ENCODE peak calls at places on chromosomes 2 and 18, in six cellular contexts. X, Z, Y, U, W and K are unnamed samples.

GRCh38 chr2:223072826-223073225 is 20.8 kb downstream of the KCNE4 start:
- DNase-seq in X (no peak), Z (no peak), Y (no peak), U (no peak), W (no peak), K (no peak)

GRCh38 chr2:46847185-46847710 is 68.4 kb downstream of the MCFD2 start:
- DNase-seq in X (peak; percentile 89), Z (peak; percentile 97), Y (peak; percentile 99), U (peak; percentile 80), W (no peak), K (peak; percentile 85)

GRCh38 chr2:64601027-64601767 is 52.5 kb downstream of the SERTAD2 start:
- DNase-seq in X (no peak), Z (peak; percentile 62), Y (no peak), U (no peak), W (no peak), K (no peak)

GRCh38 chr2:86512922-86513321 is 50.3 kb downstream of the CHMP3 start:
- DNase-seq in X (no peak), Z (no peak), Y (no peak), U (no peak), W (no peak), K (no peak)

GRCh38 chr2:100537918-100538317 is 24.9 kb upstream of the PDCL3 start:
- DNase-seq in X (no peak), Z (no peak), Y (no peak), U (no peak), W (no peak), K (no peak)

GRCh38 chr2:11505652-11506610 is 27.9 kb upstream of the GREB1 start:
- DNase-seq in X (no peak), Z (no peak), Y (no peak), U (peak; percentile 76), W (no peak), K (no peak)

GRCh38 chr2:185222311-185222710 is 516.3 kb upstream of the FSIP2 start:
- DNase-seq in X (no peak), Z (no peak), Y (no peak), U (peak; percentile 9), W (no peak), K (no peak)

GRCh38 chr2:63078852-63079606 is 28.4 kb downstream of the OTX1 start:
- DNase-seq in X (no peak), Z (peak; percentile 20), Y (no peak), U (peak; percentile 49), W (peak; percentile 50), K (no peak)

GRCh38 chr2:43311276-43311675 is 84.9 kb upstream of the ZFP36L2 start:
- DNase-seq in X (peak; percentile 31), Z (no peak), Y (no peak), U (peak; percentile 86), W (no peak), K (no peak)

GRCh38 chr2:30335981-30336538 is 104.7 kb downstream of the LBH start:
- DNase-seq in X (no peak), Z (no peak), Y (no peak), U (no peak), W (no peak), K (no peak)

GRCh38 chr2:38933653-38934052 is 44.0 kb downstream of the ARHGEF33 start:
- DNase-seq in X (no peak), Z (no peak), Y (no peak), U (no peak), W (peak; percentile 51), K (peak; percentile 56)

GRCh38 chr2:156589381-156590079 is 153.4 kb downstream of the GPD2 start:
- DNase-seq in X (peak; percentile 31), Z (no peak), Y (no peak), U (peak; percentile 47), W (peak; percentile 22), K (no peak)

GRCh38 chr2:233174131-233174530 is 77.3 kb upstream of the ATG16L1 start:
- DNase-seq in X (no peak), Z (no peak), Y (no peak), U (no peak), W (no peak), K (no peak)

GRCh38 chr2:182559623-182560022 is 132.8 kb upstream of the PDE1A start:
- DNase-seq in X (no peak), Z (no peak), Y (no peak), U (peak; percentile 64), W (no peak), K (no peak)

GRCh38 chr2:164617466-164617865 is 3.8 kb downstream of the GRB14 start:
- DNase-seq in X (peak; percentile 31), Z (no peak), Y (no peak), U (peak; percentile 52), W (no peak), K (no peak)

DNA sequence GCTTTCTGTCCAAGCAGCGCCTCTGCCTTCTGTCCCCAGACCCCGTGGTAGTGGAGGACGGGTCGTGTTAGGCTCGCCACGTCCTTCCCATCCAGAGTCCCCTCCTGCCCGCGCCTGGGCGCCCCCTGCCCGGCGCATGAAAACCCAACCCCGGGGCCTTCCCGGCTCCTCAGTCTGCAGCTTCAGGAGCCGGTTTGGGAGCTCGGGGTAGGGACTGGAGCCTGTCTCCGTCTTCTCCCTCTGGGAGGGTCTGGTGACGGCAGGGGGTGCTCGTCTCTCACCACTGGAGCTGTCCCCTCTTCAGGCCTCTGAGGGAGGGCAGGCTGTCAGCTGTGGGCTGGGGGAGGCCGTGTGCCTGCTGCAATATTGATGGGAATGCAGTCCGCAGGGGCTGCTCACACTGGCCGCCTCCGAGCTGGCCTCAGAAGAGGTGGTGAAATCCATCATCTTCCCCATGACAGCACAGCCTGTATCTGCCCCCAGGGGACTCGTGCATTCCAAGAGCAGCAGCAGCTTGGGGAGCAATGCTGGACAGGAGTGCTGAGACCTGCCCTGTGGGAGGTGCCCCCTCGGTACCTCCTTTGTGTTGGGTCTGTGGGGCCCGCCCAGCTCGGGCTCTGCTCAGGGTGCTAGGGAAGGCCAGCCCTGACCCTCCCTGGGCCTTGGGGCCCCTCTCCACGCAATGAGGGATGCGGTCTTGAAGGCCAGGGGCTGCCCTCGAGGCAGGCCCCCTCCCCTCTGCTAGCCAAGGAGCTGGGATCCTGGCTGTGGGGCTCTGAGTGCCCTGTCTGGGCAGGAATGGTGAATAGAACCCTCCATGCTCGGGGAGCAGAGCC is 17.8 kb upstream of the KLHL30 start:
- DNase-seq in X (no peak), Z (no peak), Y (no peak), U (no peak), W (no peak), K (no peak)
- H3K27me3 ChIP-seq in X (no peaks in the 10 kb centered on the region), Z (peaks cover 9% of the 10 kb centered on the region), Y (no peaks in the 10 kb centered on the region), U (peaks cover 8% of the 10 kb centered on the region), W (no peaks in the 10 kb centered on the region), K (peaks cover 4% of the 10 kb centered on the region)

GRCh38 chr18:49094979-49095632 is 144.3 kb upstream of the SMAD7 start:
- DNase-seq in X (peak; percentile 86), Z (no peak), Y (no peak), U (peak; percentile 88), W (no peak), K (peak; percentile 66)

GRCh38 chr18:49096021-49096420 is 145.3 kb upstream of the SMAD7 start:
- DNase-seq in X (no peak), Z (no peak), Y (no peak), U (no peak), W (no peak), K (no peak)

GRCh38 chr18:49098386-49098785 is 147.6 kb upstream of the SMAD7 start:
- DNase-seq in X (no peak), Z (no peak), Y (no peak), U (no peak), W (no peak), K (no peak)

GRCh38 chr18:49090901-49091300 is 140.1 kb upstream of the SMAD7 start:
- DNase-seq in X (no peak), Z (no peak), Y (no peak), U (no peak), W (no peak), K (no peak)

DNA sequence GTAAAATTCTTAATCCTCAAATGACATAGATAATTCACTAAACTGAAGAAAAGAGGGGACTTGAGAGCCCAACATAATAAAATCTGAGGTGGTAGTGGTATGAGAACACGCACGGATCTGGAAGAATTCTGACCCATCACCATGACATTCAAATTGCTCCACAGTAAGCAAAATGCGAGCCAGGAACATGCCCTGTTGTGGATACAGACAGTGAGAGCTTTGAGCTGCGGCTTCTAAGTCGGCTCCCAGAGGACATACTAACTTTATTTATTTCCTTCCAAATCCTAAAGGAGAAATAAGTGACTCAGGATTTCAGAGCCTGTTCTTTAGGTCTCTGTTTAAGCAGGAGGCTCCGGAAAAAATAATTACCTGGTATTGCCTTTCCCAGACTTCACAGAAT is 143.4 kb upstream of the SMAD7 start:
- DNase-seq in X (no peak), Z (no peak), Y (no peak), U (no peak), W (no peak), K (no peak)
- H3K27me3 ChIP-seq in X (no peaks in the 10 kb centered on the region), Z (no peaks in the 10 kb centered on the region), Y (no peaks in the 10 kb centered on the region), U (no peaks in the 10 kb centered on the region), W (no peaks in the 10 kb centered on the region), K (no peaks in the 10 kb centered on the region)

DNA sequence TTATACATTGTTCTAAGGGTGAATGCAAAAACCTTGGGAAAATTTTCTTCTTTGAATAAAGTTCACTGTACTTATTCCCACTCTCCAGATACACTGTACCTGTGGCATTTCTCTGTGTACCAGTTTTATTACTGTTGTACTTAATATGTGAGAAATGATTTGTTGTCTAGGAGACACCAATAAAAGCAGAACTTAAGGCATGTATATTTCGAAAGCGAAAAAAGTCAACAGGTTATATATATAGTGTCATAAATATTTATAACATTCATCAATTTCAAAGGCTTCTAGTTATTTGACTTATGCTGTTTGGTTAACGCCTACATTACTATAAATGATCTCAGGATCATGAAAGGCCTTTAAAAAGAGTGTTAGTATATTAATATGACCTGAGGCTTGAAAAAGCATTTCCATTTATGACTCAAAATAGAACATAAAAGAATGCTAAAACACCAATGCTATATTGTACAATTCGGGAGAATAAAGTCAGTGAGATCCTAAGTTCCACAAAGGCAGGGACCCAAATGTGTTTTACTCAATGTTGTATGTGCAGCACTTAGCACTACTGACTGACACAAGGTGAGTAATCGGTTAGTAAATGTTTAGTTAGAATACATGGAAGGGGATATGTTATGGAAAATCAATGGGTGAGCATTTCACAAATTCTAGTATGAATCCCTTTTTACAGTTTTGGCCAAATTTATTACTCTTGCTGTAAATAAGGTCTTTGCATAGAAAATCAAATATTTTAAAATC is 32.1 kb upstream of the HNRNPA3 start:
- DNase-seq in X (no peak), Z (no peak), Y (no peak), U (no peak), W (no peak), K (no peak)
- H3K27me3 ChIP-seq in X (no peaks in the 10 kb centered on the region), Z (no peaks in the 10 kb centered on the region), Y (no peaks in the 10 kb centered on the region), U (no peaks in the 10 kb centered on the region), W (no peaks in the 10 kb centered on the region), K (peaks cover 2% of the 10 kb centered on the region)

GRCh38 chr2:45616663-45617411 is 5.8 kb upstream of the SRBD1 start:
- DNase-seq in X (peak; percentile 69), Z (no peak), Y (no peak), U (peak; percentile 91), W (peak; percentile 53), K (no peak)
- H3K27me3 ChIP-seq in X (no peaks in the 10 kb centered on the region), Z (no peaks in the 10 kb centered on the region), Y (no peaks in the 10 kb centered on the region), U (no peaks in the 10 kb centered on the region), W (no peaks in the 10 kb centered on the region), K (no peaks in the 10 kb centered on the region)

GRCh38 chr2:237715459-237715947 is 83.1 kb upstream of the RBM44 start:
- DNase-seq in X (no peak), Z (peak; percentile 81), Y (peak; percentile 63), U (no peak), W (no peak), K (no peak)

GRCh38 chr2:237708961-237709360 is 81.6 kb downstream of the LRRFIP1 start:
- DNase-seq in X (no peak), Z (no peak), Y (no peak), U (no peak), W (no peak), K (no peak)

GRCh38 chr2:237714690-237715458 is 83.7 kb upstream of the RBM44 start:
- DNase-seq in X (peak; percentile 40), Z (no peak), Y (peak; percentile 89), U (peak; percentile 64), W (no peak), K (no peak)

GRCh38 chr2:237711458-237712150 is 84.2 kb downstream of the LRRFIP1 start:
- DNase-seq in X (no peak), Z (no peak), Y (peak; percentile 52), U (no peak), W (no peak), K (no peak)

GRCh38 chr2:237712477-237713377 is 85.3 kb downstream of the LRRFIP1 start:
- DNase-seq in X (no peak), Z (no peak), Y (no peak), U (no peak), W (no peak), K (no peak)
- H3K27me3 ChIP-seq in X (no peaks in the 10 kb centered on the region), Z (no peaks in the 10 kb centered on the region), Y (no peaks in the 10 kb centered on the region), U (no peaks in the 10 kb centered on the region), W (no peaks in the 10 kb centered on the region), K (no peaks in the 10 kb centered on the region)